ENCODE peak calls at places on chromosomes 5 and 9, in ten cellular contexts. G is IMR-90, W is endothelial cell, L is astrocyte of the cerebellum, A is transverse colon, R is glutamatergic neuron, T is fibroblast of mammary gland, S is fibroblast of lung, E is AG09319, Q is A549. Y is an unnamed sample.
A peak's percentile ranks its signal among the peaks of the same experiment; 100 is the strongest.

GRCh38 chr9:74800226-74800625 is 87.5 kb downstream of the TRPM6 start:
- DNase-seq in L (no peak), T (no peak), Q (no peak), W (no peak), R (no peak), S (no peak), E (no peak), G (no peak), A (no peak), Y (no peak)

GRCh38 chr5:36720688-36721087 is 114.3 kb downstream of the SLC1A3 start:
- DNase-seq in Q (no peak), L (no peak), E (no peak), A (no peak), S (no peak), G (no peak), W (no peak), R (no peak), T (no peak), Y (no peak)

GRCh38 chr5:43773032-43773830 is 170.3 kb downstream of the NNT start:
- DNase-seq in T (peak; percentile 71), A (no peak), W (no peak), G (peak; percentile 67), Q (no peak), S (peak; percentile 82), L (peak; percentile 60), E (peak; percentile 45), R (no peak), Y (no peak)

GRCh38 chr9:96141666-96142065 is 160.3 kb downstream of the HSD17B3 start:
- DNase-seq in A (no peak), Q (no peak), S (no peak), E (no peak), T (peak; percentile 60), L (no peak), R (no peak), W (no peak), G (peak; percentile 7), Y (no peak)

GRCh38 chr9:93663877-93664548 is 87.6 kb downstream of the PHF2 start:
- DNase-seq in T (no peak), L (no peak), W (no peak), R (peak; percentile 14), A (no peak), G (no peak), Q (no peak), E (no peak), S (no peak), Y (no peak)

GRCh38 chr9:18405240-18405639 is 68.7 kb upstream of the ADAMTSL1 start:
- DNase-seq in T (peak; percentile 68), Q (no peak), R (no peak), E (peak; percentile 30), S (peak; percentile 35), G (no peak), A (no peak), W (no peak), L (no peak), Y (no peak)

GRCh38 chr5:141513627-141514329 is 24.9 kb downstream of the PCDHGC5 start:
- DNase-seq in W (peak; percentile 72), R (peak; percentile 80), L (peak; percentile 73), G (peak; percentile 87), T (peak; percentile 92), E (no peak), S (peak; percentile 92), Q (no peak), A (peak; percentile 66), Y (peak; percentile 82)

GRCh38 chr5:111271885-111272284 is 47.7 kb downstream of the CAMK4 start:
- DNase-seq in S (peak; percentile 68), G (no peak), E (no peak), L (no peak), Q (no peak), T (peak; percentile 11), R (no peak), W (no peak), A (no peak), Y (no peak)

GRCh38 chr5:91499943-91500531 is 116.9 kb upstream of the ARRDC3 start:
- DNase-seq in Q (peak; percentile 54), S (peak; percentile 39), L (peak; percentile 53), A (no peak), E (peak; percentile 15), R (no peak), T (peak; percentile 65), W (no peak), G (peak; percentile 54), Y (no peak)

GRCh38 chr9:470795-471194 is 256.1 kb downstream of the DOCK8 start:
- DNase-seq in T (no peak), Q (no peak), R (no peak), L (no peak), W (no peak), G (no peak), A (no peak), E (no peak), S (no peak), Y (no peak)

GRCh38 chr5:117245130-117245529 is 670.5 kb upstream of the SEMA6A start:
- DNase-seq in L (no peak), T (no peak), W (no peak), S (no peak), E (no peak), R (no peak), A (no peak), Q (no peak), G (no peak), Y (no peak)

GRCh38 chr5:131254741-131255140 is 9.1 kb upstream of the CDC42SE2 start:
- DNase-seq in L (no peak), E (no peak), G (no peak), Q (no peak), S (no peak), W (no peak), T (no peak), A (no peak), R (no peak), Y (no peak)

GRCh38 chr5:140194662-140195061 is 19.7 kb downstream of the CYSTM1 start:
- DNase-seq in A (no peak), G (no peak), L (no peak), E (no peak), W (no peak), Q (no peak), R (no peak), S (no peak), T (no peak), Y (no peak)

GRCh38 chr9:109246533-109246932 is 74.3 kb downstream of the EPB41L4B start:
- DNase-seq in E (no peak), R (no peak), W (no peak), L (no peak), G (no peak), S (no peak), Q (no peak), A (no peak), T (no peak), Y (no peak)

GRCh38 chr9:77210116-77210515 is 32.8 kb downstream of the VPS13A start:
- DNase-seq in L (no peak), S (peak; percentile 47), R (no peak), T (no peak), A (no peak), W (no peak), Q (no peak), E (no peak), G (peak; percentile 13), Y (no peak)

GRCh38 chr9:112065781-112066606 is 109.1 kb downstream of the SUSD1 start:
- DNase-seq in E (no peak), S (peak; percentile 89), R (no peak), L (peak; percentile 53), T (peak; percentile 89), Q (no peak), G (peak; percentile 94), A (peak; percentile 81), W (no peak), Y (no peak)

GRCh38 chr9:81776834-81777233 is 87.5 kb upstream of the TLE1 start:
- DNase-seq in A (peak; percentile 47), L (no peak), E (no peak), Q (no peak), R (no peak), T (no peak), G (no peak), W (no peak), S (no peak), Y (no peak)

DNA sequence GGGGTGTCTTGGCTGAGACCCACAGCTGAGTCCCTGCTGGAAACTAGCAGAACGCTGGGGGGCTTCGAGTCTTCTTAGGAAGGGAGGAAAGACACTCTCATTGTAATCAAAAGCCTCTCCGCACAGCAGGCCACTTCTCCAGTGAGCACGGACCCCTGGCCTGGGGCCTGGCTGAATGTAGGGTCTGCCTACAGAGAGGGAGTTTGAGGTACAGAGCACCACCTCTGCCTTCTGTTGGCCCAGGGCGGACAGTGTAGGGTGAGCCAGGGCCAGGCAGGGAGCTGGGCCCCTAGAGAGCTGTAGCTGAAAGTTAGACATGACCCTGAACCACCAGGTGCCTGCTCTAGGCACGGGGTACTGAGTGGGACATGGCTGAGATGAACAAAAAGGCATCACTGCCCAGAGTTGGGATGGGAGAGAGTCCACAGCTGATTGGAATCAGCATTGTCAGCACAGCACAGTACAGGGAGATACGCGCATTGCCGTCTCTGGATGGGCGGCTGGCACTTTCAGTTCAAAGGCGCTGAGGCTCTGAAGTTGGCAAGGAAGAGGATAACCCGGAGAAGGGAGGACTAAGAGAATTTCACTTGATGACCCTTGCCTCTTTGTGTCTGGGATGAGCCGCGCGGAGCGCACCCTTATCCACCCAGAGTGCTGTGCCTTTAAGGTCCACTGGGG is 363 bp upstream of the SLC25A48 start:
- DNase-seq in L (no peak), S (no peak), A (no peak), Q (no peak), R (no peak), T (peak; percentile 43), G (no peak), W (no peak), E (no peak), Y (peak; percentile 47)
- TF ChIP-seq CTCF in L (peak; percentile 80), S (peak; percentile 69), A (no peak), Q (no peak), R (no peak), T (peak; percentile 52), G (no peak), W (no peak), E (no peak), Y (no peak)

GRCh38 chr9:136802321-136802720 is 5.4 kb upstream of the RABL6 start:
- DNase-seq in R (no peak), Q (no peak), L (no peak), G (no peak), E (no peak), W (no peak), T (no peak), S (no peak), A (no peak), Y (no peak)
- TF ChIP-seq CTCF in R (no peak), Q (no peak), L (no peak), G (no peak), E (no peak), W (no peak), T (no peak), S (no peak), A (no peak), Y (no peak)

GRCh38 chr9:136013116-136013515 is 51.9 kb upstream of the UBAC1 start:
- DNase-seq in A (no peak), E (no peak), T (no peak), G (no peak), Q (no peak), L (no peak), S (no peak), W (no peak), R (peak; percentile 21), Y (no peak)
- TF ChIP-seq CTCF in A (no peak), E (no peak), T (no peak), G (no peak), Q (no peak), L (no peak), S (no peak), W (no peak), R (no peak), Y (no peak)

DNA sequence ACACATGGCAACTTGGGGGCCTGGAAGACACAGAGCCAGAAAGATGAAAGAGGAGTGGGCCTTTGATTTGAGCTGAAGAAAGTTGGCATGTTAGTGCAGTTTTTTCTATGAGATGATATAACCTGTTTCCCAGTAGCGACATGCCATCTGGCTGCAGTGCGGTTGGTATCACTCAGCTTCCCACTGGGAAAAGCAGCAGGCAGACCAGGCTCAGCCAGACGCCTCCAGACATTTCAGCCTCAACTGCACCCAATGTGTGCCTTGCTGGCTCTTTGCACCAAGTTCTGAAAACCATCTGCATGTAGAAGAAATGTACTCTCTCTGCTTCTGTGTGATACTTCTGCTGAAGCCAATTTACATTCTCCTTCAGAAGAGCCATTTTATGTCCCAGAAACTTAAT is 329.5 kb downstream of the ARHGEF28 start:
- DNase-seq in A (no peak), S (peak; percentile 42), E (no peak), R (no peak), W (no peak), Q (no peak), L (no peak), G (no peak), T (no peak), Y (no peak)
- TF ChIP-seq CTCF in A (no peak), S (no peak), E (no peak), R (no peak), W (no peak), Q (no peak), L (no peak), G (no peak), T (no peak), Y (no peak)